ENCODE peak calls at places on chromosomes 7 and 10, in seven cellular contexts. I is adipocyte; W is brain microvascular endothelial cell; J is activated CD8-positive, alpha-beta T cell treated with anti-CD3 and anti-CD28 coated beads, Interleukin-2, amount 10 ng/mL, durations not matched to agents 7 days and 5 days; A is stimulated activated CD8-positive, alpha-beta memory T cell treated with anti-CD3 and anti-CD28 coated beads, Interleukin-7, amount 100 ng/mL, for 4 hours; M is amniotic stem cell; E is GM12865. Y is an unnamed sample.

GRCh38 chr10:132359305-132360040 is 27.5 kb downstream of the LRRC27 start:
- DNase-seq in W (no peak), A (no peak), E (no peak), M (no peak), I (no peak), J (no peak), Y (no peak)

GRCh38 chr10:71266147-71266917 is 52.7 kb upstream of the SLC29A3 start:
- DNase-seq in A (no peak), I (peak), W (peak), E (no peak), J (no peak), M (no peak), Y (no peak)

GRCh38 chr10:15370212-15370740 is 813 bp downstream of the FAM171A1 start:
- DNase-seq in E (peak), J (no peak), W (peak), A (no peak), I (peak), M (no peak), Y (peak)

GRCh38 chr7:471191-471865 is 48.3 kb downstream of the PDGFA start:
- DNase-seq in W (no peak), J (no peak), E (no peak), A (no peak), M (no peak), I (no peak), Y (no peak)

GRCh38 chr10:103691723-103692380 is 163.5 kb downstream of the SH3PXD2A start:
- DNase-seq in J (peak), W (no peak), I (no peak), A (no peak), M (no peak), E (peak), Y (peak)

GRCh38 chr7:122677149-122677548 is 21.8 kb downstream of the RNF133 start:
- DNase-seq in M (no peak), J (no peak), W (no peak), E (no peak), I (no peak), A (no peak), Y (no peak)

GRCh38 chr7:134784251-134785049 is 5.0 kb downstream of the CALD1 start:
- DNase-seq in I (no peak), M (no peak), W (no peak), J (no peak), E (no peak), A (no peak), Y (no peak)

GRCh38 chr10:62443866-62444265 is 69.7 kb downstream of the ZNF365 start:
- DNase-seq in E (no peak), M (no peak), W (no peak), I (peak), J (no peak), A (no peak), Y (no peak)

GRCh38 chr7:115672024-115672423 is 358.5 kb downstream of the TFEC start:
- DNase-seq in J (no peak), M (peak), W (no peak), I (peak), A (no peak), E (no peak), Y (no peak)

GRCh38 chr10:20085115-20085514 is 268.9 kb downstream of the PLXDC2 start:
- DNase-seq in J (no peak), E (no peak), W (no peak), A (no peak), I (no peak), M (no peak), Y (no peak)

GRCh38 chr7:92135100-92135429 is 788 bp upstream of the CYP51A1 start:
- DNase-seq in W (peak), E (peak), J (peak), M (no peak), A (no peak), I (peak), Y (peak)

GRCh38 chr7:38630720-38631673 is at the start of gene AMPH:
- DNase-seq in W (peak), J (no peak), I (peak), E (no peak), A (no peak), M (no peak), Y (peak)

GRCh38 chr7:47379629-47380324 is 202.1 kb downstream of the TNS3 start:
- DNase-seq in I (peak), A (no peak), M (peak), W (peak), J (no peak), E (no peak), Y (no peak)

GRCh38 chr7:133429371-133429770 is 176.5 kb downstream of the EXOC4 start:
- DNase-seq in J (no peak), E (no peak), M (no peak), A (no peak), W (no peak), I (no peak), Y (no peak)

Y was measured in GM13977.